ENCODE peak calls at places on chromosome 14, in ten cellular contexts. F is mesothelial cell of epicardium; O is dermis microvascular lymphatic vessel endothelial cell; A is H7; I is esophagus squamous epithelium; D is amniotic epithelial cell; G is stimulated activated CD8-positive, alpha-beta memory T cell treated with anti-CD3 and anti-CD28 coated beads, Interleukin-2, amount 100 ng/mL, for 1 hour; Y is stimulated activated CD4-positive, alpha-beta T cell treated with anti-CD3 and anti-CD28 coated beads, Interleukin-15, amount 100 ng/mL, for 24 hours; W is tibial nerve; L is AG09319. B is an unnamed sample.

GRCh38 chr14:105894125-105894977 is 368.0 kb downstream of the TMEM121 start:
- DNase-seq in W (peak), I (no peak), Y (no peak), A (no peak), F (no peak), D (no peak), G (no peak), O (no peak), L (no peak), B (no peak)

GRCh38 chr14:61754627-61755381 is 7.4 kb upstream of the SNAPC1 start:
- DNase-seq in F (no peak), L (no peak), G (no peak), I (no peak), A (no peak), D (peak), W (no peak), Y (no peak), O (no peak), B (peak)

GRCh38 chr14:100994082-100994481 is 90.6 kb upstream of the RTL1 start:
- DNase-seq in W (no peak), I (no peak), A (no peak), G (no peak), Y (no peak), D (no peak), F (no peak), L (no peak), O (no peak), B (no peak)

GRCh38 chr14:102248121-102248520 is 56.8 kb downstream of the MOK start:
- DNase-seq in Y (no peak), L (no peak), A (no peak), G (no peak), I (no peak), D (peak), F (no peak), W (no peak), O (no peak), B (peak)

GRCh38 chr14:88518592-88519512 is 36.0 kb downstream of the PTPN21 start:
- DNase-seq in L (peak), W (no peak), A (no peak), I (no peak), G (no peak), D (peak), O (no peak), Y (no peak), F (no peak), B (no peak)

GRCh38 chr14:100669011-100669412 is 57.7 kb upstream of the DLK1 start:
- DNase-seq in Y (no peak), F (no peak), W (no peak), G (no peak), A (no peak), D (no peak), I (no peak), L (no peak), O (no peak), B (no peak)

GRCh38 chr14:86057018-86057667 is 527.2 kb downstream of the FLRT2 start:
- DNase-seq in W (peak), D (peak), G (no peak), F (no peak), I (no peak), L (no peak), A (no peak), O (peak), Y (peak), B (peak)

GRCh38 chr14:53982546-53982945 is 25.9 kb upstream of the BMP4 start:
- DNase-seq in O (no peak), W (no peak), F (no peak), D (no peak), G (no peak), Y (no peak), L (no peak), I (no peak), A (no peak), B (peak)

GRCh38 chr14:23095196-23096108 is at the start of gene C14orf119:
- DNase-seq in I (no peak), F (no peak), D (peak), G (peak), A (peak), Y (peak), O (peak), L (peak), W (peak), B (peak)

GRCh38 chr14:98580131-98580678 is 691.8 kb downstream of the BCL11B start:
- DNase-seq in D (no peak), Y (no peak), F (no peak), O (no peak), I (no peak), W (no peak), A (peak), L (no peak), G (no peak), B (peak)

GRCh38 chr14:95549656-95550585 is 15.1 kb downstream of the GLRX5 start:
- DNase-seq in O (no peak), G (no peak), L (no peak), D (no peak), I (no peak), F (no peak), A (no peak), W (no peak), Y (no peak), B (no peak)

GRCh38 chr14:99595034-99595433 is 9.0 kb downstream of the CCDC85C start:
- DNase-seq in L (no peak), D (no peak), Y (peak), O (no peak), F (no peak), I (no peak), W (no peak), A (no peak), G (no peak), B (no peak)

GRCh38 chr14:46048127-46048526 is 603.5 kb downstream of the RPL10L start:
- DNase-seq in O (no peak), A (peak), W (no peak), L (no peak), D (peak), I (no peak), G (no peak), Y (no peak), F (peak), B (peak)

GRCh38 chr14:64539186-64539552 is 1.4 kb upstream of the HSPA2 start:
- DNase-seq in L (no peak), I (no peak), F (no peak), W (no peak), D (no peak), Y (peak), A (no peak), G (no peak), O (no peak), B (peak)

GRCh38 chr14:27242874-27243273 is 645.0 kb upstream of the NOVA1 start:
- DNase-seq in A (no peak), G (no peak), Y (no peak), W (no peak), O (no peak), F (no peak), D (no peak), L (no peak), I (no peak), B (no peak)

GRCh38 chr14:78836777-78837176 is 666.6 kb downstream of the NRXN3 start:
- DNase-seq in F (peak), I (no peak), O (no peak), G (no peak), L (peak), A (peak), W (no peak), D (peak), Y (peak), B (peak)

GRCh38 chr14:50917449-50917848 is 26.8 kb downstream of the PYGL start:
- DNase-seq in D (no peak), W (no peak), A (no peak), L (no peak), G (no peak), O (no peak), I (no peak), F (no peak), Y (no peak), B (no peak)

B was measured in GM23338.